ENCODE peak calls at places on chromosomes 2 and 18, in eight cellular contexts. D is K562, Y is NB4, A is HCT116, F is WTC11, S is A549, K is GM12878, Q is SK-N-SH. R is an unnamed sample.

GRCh38 chr2:33160217-33160616 is 213.5 kb downstream of the LTBP1 start:
- DNase-seq in D (no peak), Y (no peak), A (no peak), F (no peak), S (no peak), K (no peak), Q (no peak), R (no peak)

GRCh38 chr18:23972416-23972815 is 42.1 kb upstream of the TTC39C start:
- DNase-seq in D (no peak), Y (no peak), A (no peak), F (no peak), S (no peak), K (peak), Q (no peak), R (no peak)

GRCh38 chr2:142294225-142294624 is 163.4 kb upstream of the LRP1B start:
- DNase-seq in D (no peak), Y (no peak), A (no peak), F (no peak), S (no peak), K (no peak), Q (peak), R (no peak)

GRCh38 chr2:225114924-225115323 is 72.7 kb upstream of the DOCK10 start:
- DNase-seq in D (no peak), Y (no peak), A (no peak), F (no peak), S (no peak), K (no peak), Q (no peak), R (no peak)

GRCh38 chr2:3585239-3586109 is 9.4 kb upstream of the COLEC11 start:
- DNase-seq in D (peak), Y (no peak), A (no peak), F (no peak), S (no peak), K (no peak), Q (peak), R (peak)

GRCh38 chr2:39099820-39100728 is 20.8 kb downstream of the SOS1 start:
- DNase-seq in D (no peak), Y (no peak), A (no peak), F (no peak), S (no peak), K (no peak), Q (no peak), R (peak)

GRCh38 chr2:219698684-219699439 is 71.4 kb downstream of the SLC4A3 start:
- DNase-seq in D (no peak), Y (no peak), A (peak), F (no peak), S (no peak), K (no peak), Q (no peak), R (no peak)

GRCh38 chr18:31555971-31556747 is 35.5 kb upstream of the TTR start:
- DNase-seq in D (peak), Y (peak), A (peak), F (peak), S (peak), K (peak), Q (peak), R (peak)

GRCh38 chr2:15195723-15196270 is 365.3 kb downstream of the NBAS start:
- DNase-seq in D (no peak), Y (no peak), A (no peak), F (no peak), S (no peak), K (no peak), Q (no peak), R (no peak)

GRCh38 chr2:112784199-112785189 is at the start of gene IL1A:
- DNase-seq in D (peak), Y (peak), A (peak), F (peak), S (peak), K (no peak), Q (no peak), R (peak)

GRCh38 chr2:147560810-147561521 is 283.9 kb upstream of the ACVR2A start:
- DNase-seq in D (no peak), Y (peak), A (no peak), F (no peak), S (no peak), K (no peak), Q (no peak), R (no peak)

GRCh38 chr2:42089340-42089925 is 41.6 kb downstream of the PKDCC start:
- DNase-seq in D (peak), Y (peak), A (peak), F (peak), S (peak), K (no peak), Q (peak), R (peak)

GRCh38 chr2:100941646-100942240 is 60.3 kb upstream of the RPL31 start:
- DNase-seq in D (no peak), Y (no peak), A (no peak), F (no peak), S (no peak), K (no peak), Q (no peak), R (no peak)
- TF ChIP-seq MAX in D (no peak), Y (no peak), A (no peak), F (no peak), S (no peak), K (no peak), Q (no peak), R (no peak)

GRCh38 chr18:12309683-12310198 is 1.7 kb downstream of the TUBB6 start:
- DNase-seq in D (no peak), Y (no peak), A (no peak), F (no peak), S (no peak), K (no peak), Q (no peak), R (peak)

GRCh38 chr18:12306752-12307151 is 1.3 kb upstream of the TUBB6 start:
- DNase-seq in D (no peak), Y (no peak), A (no peak), F (no peak), S (no peak), K (no peak), Q (no peak), R (no peak)

GRCh38 chr18:12307251-12307736 is 747 bp upstream of the TUBB6 start:
- DNase-seq in D (no peak), Y (peak), A (no peak), F (peak), S (no peak), K (no peak), Q (peak), R (peak)

GRCh38 chr18:12308386-12309100 is 502 bp downstream of the TUBB6 start:
- DNase-seq in D (peak), Y (peak), A (no peak), F (peak), S (peak), K (no peak), Q (peak), R (peak)

GRCh38 chr18:12307871-12308385 is at the start of gene TUBB6:
- DNase-seq in D (peak), Y (peak), A (no peak), F (peak), S (peak), K (no peak), Q (peak), R (peak)
- TF ChIP-seq MAX in D (no peak), Y (peak), A (no peak), F (no peak), S (no peak), K (no peak), Q (no peak), R (no peak)

GRCh38 chr2:218015831-218016521 is 13.2 kb upstream of the TNS1 start:
- DNase-seq in D (no peak), Y (no peak), A (no peak), F (no peak), S (no peak), K (no peak), Q (peak), R (no peak)
- TF ChIP-seq MAX in D (no peak), Y (no peak), A (no peak), F (no peak), S (no peak), K (no peak), Q (no peak), R (no peak)

GRCh38 chr2:241356871-241357260 is 781 bp downstream of the FARP2 start:
- DNase-seq in D (no peak), Y (peak), A (no peak), F (no peak), S (no peak), K (no peak), Q (no peak), R (no peak)
- TF ChIP-seq MAX in D (no peak), Y (no peak), A (no peak), F (no peak), S (no peak), K (no peak), Q (no peak), R (no peak)

R was measured in endothelial cell of umbilical vein.